ENCODE peak calls at places on chromosomes 11 and 22, in eight cellular contexts. One of them, this sample, is unnamed. For H3K36me3 and H3K27me3, the result is how much of the 10 kb centered on the place peaks cover.

GRCh38 chr11:87235366-87235765 is 197.6 kb downstream of the TMEM135 start:
- DNase-seq in GM23338: no peak
- DNase-seq in psoas muscle: no peak
- DNase-seq in H1: no peak
- DNase-seq in colonic mucosa: no peak
- DNase-seq in kidney epithelial cell: no peak
- DNase-seq in neural progenitor cell: no peak
- DNase-seq in CD8-positive, alpha-beta T cell: no peak
- DNase-seq in this sample: no peak

GRCh38 chr11:86551286-86551685 is 121.1 kb downstream of the ME3 start:
- DNase-seq in GM23338: no peak
- DNase-seq in psoas muscle: no peak
- DNase-seq in H1: no peak
- DNase-seq in colonic mucosa: no peak
- DNase-seq in kidney epithelial cell: peak
- DNase-seq in neural progenitor cell: no peak
- DNase-seq in CD8-positive, alpha-beta T cell: no peak
- DNase-seq in this sample: no peak

GRCh38 chr22:38112361-38112760 is 1.9 kb upstream of the BAIAP2L2 start:
- DNase-seq in GM23338: no peak
- DNase-seq in psoas muscle: no peak
- DNase-seq in H1: no peak
- DNase-seq in colonic mucosa: peak
- DNase-seq in kidney epithelial cell: no peak
- DNase-seq in neural progenitor cell: no peak
- DNase-seq in CD8-positive, alpha-beta T cell: no peak
- DNase-seq in this sample: peak

GRCh38 chr11:19646921-19647320 is 65.7 kb upstream of the NAV2 start:
- DNase-seq in GM23338: no peak
- DNase-seq in psoas muscle: no peak
- DNase-seq in H1: no peak
- DNase-seq in colonic mucosa: no peak
- DNase-seq in kidney epithelial cell: peak
- DNase-seq in neural progenitor cell: no peak
- DNase-seq in CD8-positive, alpha-beta T cell: no peak
- DNase-seq in this sample: no peak

GRCh38 chr11:76838422-76839068 is 22.2 kb upstream of the ACER3 start:
- DNase-seq in GM23338: peak
- DNase-seq in psoas muscle: no peak
- DNase-seq in H1: peak
- DNase-seq in colonic mucosa: peak
- DNase-seq in kidney epithelial cell: no peak
- DNase-seq in neural progenitor cell: peak
- DNase-seq in CD8-positive, alpha-beta T cell: no peak
- DNase-seq in this sample: peak

GRCh38 chr11:17699157-17700114 is 19.9 kb upstream of the MYOD1 start:
- DNase-seq in GM23338: no peak
- DNase-seq in psoas muscle: peak
- DNase-seq in H1: no peak
- DNase-seq in colonic mucosa: no peak
- DNase-seq in kidney epithelial cell: no peak
- DNase-seq in neural progenitor cell: peak
- DNase-seq in CD8-positive, alpha-beta T cell: no peak
- DNase-seq in this sample: no peak

GRCh38 chr11:69831985-69832384 is 12.8 kb upstream of the FGF3 start:
- DNase-seq in GM23338: no peak
- DNase-seq in psoas muscle: no peak
- DNase-seq in H1: no peak
- DNase-seq in colonic mucosa: no peak
- DNase-seq in kidney epithelial cell: no peak
- DNase-seq in neural progenitor cell: no peak
- DNase-seq in CD8-positive, alpha-beta T cell: no peak
- DNase-seq in this sample: peak

GRCh38 chr11:82864268-82864667 is 36.0 kb downstream of the PRCP start:
- DNase-seq in GM23338: peak
- DNase-seq in psoas muscle: peak
- DNase-seq in H1: peak
- DNase-seq in colonic mucosa: peak
- DNase-seq in kidney epithelial cell: no peak
- DNase-seq in neural progenitor cell: peak
- DNase-seq in CD8-positive, alpha-beta T cell: no peak
- DNase-seq in this sample: peak

GRCh38 chr11:68030318-68031135 is at the start of gene NDUFS8:
- DNase-seq in GM23338: peak
- DNase-seq in psoas muscle: peak
- DNase-seq in H1: peak
- DNase-seq in colonic mucosa: peak
- DNase-seq in kidney epithelial cell: peak
- DNase-seq in neural progenitor cell: peak
- DNase-seq in CD8-positive, alpha-beta T cell: peak
- DNase-seq in this sample: peak

GRCh38 chr11:68025047-68025446 is 5.4 kb upstream of the NDUFS8 start:
- DNase-seq in GM23338: no peak
- DNase-seq in psoas muscle: no peak
- DNase-seq in H1: no peak
- DNase-seq in colonic mucosa: no peak
- DNase-seq in kidney epithelial cell: no peak
- DNase-seq in neural progenitor cell: no peak
- DNase-seq in CD8-positive, alpha-beta T cell: no peak
- DNase-seq in this sample: no peak

GRCh38 chr11:68026391-68027105 is 3.9 kb upstream of the NDUFS8 start:
- DNase-seq in GM23338: no peak
- DNase-seq in psoas muscle: no peak
- DNase-seq in H1: no peak
- DNase-seq in colonic mucosa: no peak
- DNase-seq in kidney epithelial cell: no peak
- DNase-seq in neural progenitor cell: no peak
- DNase-seq in CD8-positive, alpha-beta T cell: no peak
- DNase-seq in this sample: no peak

GRCh38 chr11:68028802-68029475 is 1.5 kb upstream of the NDUFS8 start:
- DNase-seq in GM23338: no peak
- DNase-seq in psoas muscle: no peak
- DNase-seq in H1: no peak
- DNase-seq in colonic mucosa: no peak
- DNase-seq in kidney epithelial cell: peak
- DNase-seq in neural progenitor cell: no peak
- DNase-seq in CD8-positive, alpha-beta T cell: no peak
- DNase-seq in this sample: no peak

DNA sequence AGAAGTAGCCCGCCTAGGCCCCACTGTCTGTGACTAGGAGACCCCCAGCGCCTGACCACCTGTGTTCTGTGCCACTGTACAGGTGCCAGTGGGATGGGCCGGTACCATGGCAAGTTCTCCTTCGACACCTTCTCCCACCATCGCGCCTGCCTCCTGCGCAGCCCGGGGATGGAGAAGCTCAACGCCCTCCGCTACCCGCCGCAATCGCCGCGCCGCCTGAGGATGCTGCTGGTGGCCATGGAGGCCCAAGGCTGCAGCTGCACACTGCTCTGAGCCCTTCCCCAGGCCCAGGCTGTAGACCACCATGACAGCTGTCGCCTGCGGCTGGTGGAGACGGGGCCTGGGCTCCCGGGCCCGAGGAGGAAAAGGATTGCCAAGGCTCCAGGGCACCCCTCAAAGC is 2.8 kb upstream of the NDUFS8 start:
- DNase-seq in GM23338: no peak
- DNase-seq in psoas muscle: no peak
- DNase-seq in H1: no peak
- DNase-seq in colonic mucosa: no peak
- DNase-seq in kidney epithelial cell: no peak
- DNase-seq in neural progenitor cell: no peak
- DNase-seq in CD8-positive, alpha-beta T cell: no peak
- DNase-seq in this sample: no peak
- H3K4me3 ChIP-seq in GM23338: no peak
- H3K4me3 ChIP-seq in psoas muscle: no peak
- H3K4me3 ChIP-seq in H1: no peak
- H3K4me3 ChIP-seq in colonic mucosa: no peak
- H3K4me3 ChIP-seq in kidney epithelial cell: no peak
- H3K4me3 ChIP-seq in neural progenitor cell: no peak
- H3K4me3 ChIP-seq in CD8-positive, alpha-beta T cell: no peak
- H3K4me3 ChIP-seq in this sample: no peak

GRCh38 chr11:120471131-120471530 is 40.4 kb upstream of the GRIK4 start:
- DNase-seq in GM23338: no peak
- DNase-seq in psoas muscle: no peak
- DNase-seq in H1: no peak
- DNase-seq in colonic mucosa: no peak
- DNase-seq in kidney epithelial cell: peak
- DNase-seq in neural progenitor cell: no peak
- DNase-seq in CD8-positive, alpha-beta T cell: no peak
- DNase-seq in this sample: no peak

GRCh38 chr11:120467627-120468026 is 43.9 kb upstream of the GRIK4 start:
- DNase-seq in GM23338: no peak
- DNase-seq in psoas muscle: no peak
- DNase-seq in H1: no peak
- DNase-seq in colonic mucosa: no peak
- DNase-seq in kidney epithelial cell: no peak
- DNase-seq in neural progenitor cell: no peak
- DNase-seq in CD8-positive, alpha-beta T cell: no peak
- DNase-seq in this sample: no peak

DNA sequence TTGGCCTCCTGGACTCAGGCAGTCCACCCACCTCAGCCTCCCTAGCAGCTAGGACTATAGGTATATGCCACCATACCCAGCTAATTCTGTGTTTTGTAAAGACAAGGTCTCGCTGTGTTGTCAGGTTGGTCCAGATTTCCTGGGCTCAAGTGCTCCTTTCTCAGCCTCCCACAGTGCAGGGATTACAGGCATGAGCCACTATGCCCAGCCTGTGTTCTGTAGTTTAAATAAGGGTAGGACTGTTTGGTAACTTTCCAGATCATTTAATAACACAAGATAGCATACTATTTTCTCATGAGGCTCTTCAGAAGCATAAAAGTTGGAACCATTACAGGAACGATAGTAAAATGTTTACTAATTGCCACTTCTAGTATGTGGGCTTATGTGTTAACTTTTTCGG is 38.1 kb upstream of the GRIK4 start:
- DNase-seq in GM23338: no peak
- DNase-seq in psoas muscle: no peak
- DNase-seq in H1: no peak
- DNase-seq in colonic mucosa: no peak
- DNase-seq in kidney epithelial cell: no peak
- DNase-seq in neural progenitor cell: no peak
- DNase-seq in CD8-positive, alpha-beta T cell: no peak
- DNase-seq in this sample: no peak
- H3K36me3 ChIP-seq in GM23338: under half
- H3K36me3 ChIP-seq in psoas muscle: half or more
- H3K36me3 ChIP-seq in H1: under half
- H3K36me3 ChIP-seq in colonic mucosa: under half
- H3K36me3 ChIP-seq in kidney epithelial cell: under half
- H3K36me3 ChIP-seq in neural progenitor cell: under half
- H3K36me3 ChIP-seq in CD8-positive, alpha-beta T cell: under half
- H3K36me3 ChIP-seq in this sample: under half

GRCh38 chr11:72627594-72628281 is 46.5 kb downstream of the PDE2A start:
- DNase-seq in GM23338: no peak
- DNase-seq in psoas muscle: no peak
- DNase-seq in H1: no peak
- DNase-seq in colonic mucosa: no peak
- DNase-seq in kidney epithelial cell: no peak
- DNase-seq in neural progenitor cell: no peak
- DNase-seq in CD8-positive, alpha-beta T cell: no peak
- DNase-seq in this sample: no peak

GRCh38 chr11:72623052-72623451 is 51.2 kb downstream of the PDE2A start:
- DNase-seq in GM23338: no peak
- DNase-seq in psoas muscle: no peak
- DNase-seq in H1: no peak
- DNase-seq in colonic mucosa: no peak
- DNase-seq in kidney epithelial cell: no peak
- DNase-seq in neural progenitor cell: no peak
- DNase-seq in CD8-positive, alpha-beta T cell: no peak
- DNase-seq in this sample: no peak

GRCh38 chr11:72624496-72625201 is 49.6 kb downstream of the PDE2A start:
- DNase-seq in GM23338: no peak
- DNase-seq in psoas muscle: peak
- DNase-seq in H1: no peak
- DNase-seq in colonic mucosa: no peak
- DNase-seq in kidney epithelial cell: no peak
- DNase-seq in neural progenitor cell: no peak
- DNase-seq in CD8-positive, alpha-beta T cell: no peak
- DNase-seq in this sample: no peak

GRCh38 chr11:72626637-72626936 is 47.6 kb downstream of the PDE2A start:
- DNase-seq in GM23338: no peak
- DNase-seq in psoas muscle: no peak
- DNase-seq in H1: no peak
- DNase-seq in colonic mucosa: no peak
- DNase-seq in kidney epithelial cell: no peak
- DNase-seq in neural progenitor cell: no peak
- DNase-seq in CD8-positive, alpha-beta T cell: no peak
- DNase-seq in this sample: no peak

DNA sequence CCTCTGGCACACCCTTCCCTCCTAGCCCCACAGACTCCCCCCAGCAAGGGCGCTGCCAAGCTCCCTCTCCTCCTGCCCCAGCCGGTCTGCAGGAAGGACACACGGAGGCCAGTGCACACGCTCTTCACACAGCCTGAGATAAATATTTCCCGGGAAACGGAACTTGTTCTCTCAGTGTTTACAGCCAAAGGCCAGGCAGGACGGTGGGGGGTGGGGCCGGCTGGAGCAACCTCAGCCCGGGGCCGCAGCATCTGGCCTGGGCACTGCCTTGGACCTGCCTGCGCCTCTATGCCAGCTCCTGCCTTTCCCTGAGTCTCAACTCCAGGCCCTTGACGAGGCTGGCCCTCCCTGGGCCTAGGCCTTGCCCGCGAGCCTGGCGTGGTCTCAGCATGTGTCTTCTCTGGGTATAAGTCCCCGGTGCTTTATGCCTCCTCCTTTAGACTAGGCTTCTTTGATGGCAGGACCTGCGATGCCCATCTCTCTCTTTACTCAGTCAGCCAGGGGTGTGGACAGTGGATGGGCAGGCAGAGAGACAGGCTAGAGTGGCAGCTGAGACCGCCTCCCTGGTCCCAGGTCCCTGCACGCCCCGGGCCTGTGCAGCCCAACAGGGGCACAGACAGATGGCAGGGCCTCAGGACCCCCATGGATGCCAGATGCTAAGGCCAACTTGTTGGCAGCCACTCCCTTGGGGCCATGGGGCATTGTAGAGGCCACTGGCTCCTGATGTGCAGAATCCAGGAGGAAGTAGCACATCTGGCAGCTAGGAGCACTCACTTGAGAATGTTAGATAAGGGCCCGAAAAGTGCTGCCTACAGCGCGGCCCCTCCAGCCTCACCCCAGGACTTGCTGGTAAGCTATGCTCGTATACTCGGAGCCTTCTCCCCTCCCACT is 48.2 kb downstream of the PDE2A start:
- DNase-seq in GM23338: peak
- DNase-seq in psoas muscle: peak
- DNase-seq in H1: no peak
- DNase-seq in colonic mucosa: peak
- DNase-seq in kidney epithelial cell: no peak
- DNase-seq in neural progenitor cell: no peak
- DNase-seq in CD8-positive, alpha-beta T cell: no peak
- DNase-seq in this sample: peak
- H3K27me3 ChIP-seq in GM23338: under half
- H3K27me3 ChIP-seq in psoas muscle: under half
- H3K27me3 ChIP-seq in H1: under half
- H3K27me3 ChIP-seq in colonic mucosa: under half
- H3K27me3 ChIP-seq in kidney epithelial cell: under half
- H3K27me3 ChIP-seq in neural progenitor cell: under half
- H3K27me3 ChIP-seq in CD8-positive, alpha-beta T cell: under half
- H3K27me3 ChIP-seq in this sample: under half

GRCh38 chr11:45341379-45341778 is 55.2 kb upstream of the SYT13 start:
- DNase-seq in GM23338: peak
- DNase-seq in psoas muscle: no peak
- DNase-seq in H1: no peak
- DNase-seq in colonic mucosa: no peak
- DNase-seq in kidney epithelial cell: no peak
- DNase-seq in neural progenitor cell: peak
- DNase-seq in CD8-positive, alpha-beta T cell: no peak
- DNase-seq in this sample: peak

GRCh38 chr11:45343988-45344387 is 57.8 kb upstream of the SYT13 start:
- DNase-seq in GM23338: no peak
- DNase-seq in psoas muscle: no peak
- DNase-seq in H1: no peak
- DNase-seq in colonic mucosa: no peak
- DNase-seq in kidney epithelial cell: no peak
- DNase-seq in neural progenitor cell: no peak
- DNase-seq in CD8-positive, alpha-beta T cell: no peak
- DNase-seq in this sample: no peak

GRCh38 chr11:45348729-45349128 is 62.6 kb upstream of the SYT13 start:
- DNase-seq in GM23338: no peak
- DNase-seq in psoas muscle: no peak
- DNase-seq in H1: no peak
- DNase-seq in colonic mucosa: no peak
- DNase-seq in kidney epithelial cell: no peak
- DNase-seq in neural progenitor cell: no peak
- DNase-seq in CD8-positive, alpha-beta T cell: no peak
- DNase-seq in this sample: no peak

GRCh38 chr11:45347343-45347742 is 61.2 kb upstream of the SYT13 start:
- DNase-seq in GM23338: no peak
- DNase-seq in psoas muscle: no peak
- DNase-seq in H1: no peak
- DNase-seq in colonic mucosa: no peak
- DNase-seq in kidney epithelial cell: no peak
- DNase-seq in neural progenitor cell: peak
- DNase-seq in CD8-positive, alpha-beta T cell: no peak
- DNase-seq in this sample: no peak
- H3K4me3 ChIP-seq in GM23338: no peak
- H3K4me3 ChIP-seq in psoas muscle: no peak
- H3K4me3 ChIP-seq in H1: no peak
- H3K4me3 ChIP-seq in colonic mucosa: no peak
- H3K4me3 ChIP-seq in kidney epithelial cell: no peak
- H3K4me3 ChIP-seq in neural progenitor cell: no peak
- H3K4me3 ChIP-seq in CD8-positive, alpha-beta T cell: no peak
- H3K4me3 ChIP-seq in this sample: no peak

This sample was measured in H7.